ENCODE peak calls at places on chromosome 18, in seven cellular contexts. E is HTR-8/SVneo; N is GM20000; V is T-helper 9 cell; Y is nephron progenitor cell; D is CD8-positive, alpha-beta T cell; S is cardiac septum. P is an unnamed sample.

GRCh38 chr18:5601188-5601624 is 57.4 kb upstream of the EPB41L3 start:
- DNase-seq in V (no peak), Y (peak), D (no peak), S (no peak), E (no peak), N (no peak), P (peak)

GRCh38 chr18:27540126-27540525 is 355.0 kb upstream of the CHST9 start:
- DNase-seq in E (no peak), V (no peak), N (no peak), D (no peak), Y (peak), S (no peak), P (no peak)

GRCh38 chr18:62044490-62045000 is 142.3 kb downstream of the PIGN start:
- DNase-seq in S (no peak), E (no peak), N (no peak), Y (no peak), D (no peak), V (no peak), P (peak)

GRCh38 chr18:57839942-57840381 is 36.8 kb upstream of the ATP8B1 start:
- DNase-seq in E (peak), N (no peak), S (no peak), D (no peak), V (no peak), Y (no peak), P (no peak)

GRCh38 chr18:62522178-62522509 is 681 bp upstream of the ZCCHC2 start:
- DNase-seq in N (no peak), Y (no peak), S (no peak), V (no peak), E (no peak), D (no peak), P (no peak)

GRCh38 chr18:69580107-69580506 is 179.4 kb downstream of the DOK6 start:
- DNase-seq in V (no peak), S (no peak), E (no peak), D (no peak), Y (no peak), N (peak), P (peak)

GRCh38 chr18:63451774-63452173 is 25.0 kb upstream of the SERPINB5 start:
- DNase-seq in V (no peak), E (no peak), N (no peak), D (no peak), S (no peak), Y (no peak), P (peak)

GRCh38 chr18:54229660-54230059 is 5.2 kb upstream of the MBD2 start:
- DNase-seq in S (no peak), D (no peak), Y (no peak), E (no peak), V (no peak), N (peak), P (no peak)

GRCh38 chr18:74251297-74252031 is 40.3 kb downstream of the CYB5A start:
- DNase-seq in S (no peak), N (no peak), Y (no peak), E (no peak), V (no peak), D (no peak), P (no peak)

GRCh38 chr18:8657873-8658521 is 47.4 kb upstream of the MTCL1 start:
- DNase-seq in E (peak), N (no peak), S (no peak), D (no peak), V (no peak), Y (peak), P (no peak)

GRCh38 chr18:32688821-32689220 is 84.0 kb downstream of the KLHL14 start:
- DNase-seq in D (no peak), E (no peak), Y (no peak), N (no peak), V (no peak), S (no peak), P (no peak)

GRCh38 chr18:45169610-45170009 is 445.7 kb upstream of the SLC14A2 start:
- DNase-seq in E (no peak), N (no peak), S (no peak), Y (no peak), D (no peak), V (no peak), P (no peak)

GRCh38 chr18:56727399-56727798 is 76.2 kb downstream of the WDR7 start:
- DNase-seq in Y (no peak), D (no peak), V (no peak), E (no peak), S (no peak), N (no peak), P (no peak)

GRCh38 chr18:1930291-1931270 is 640.7 kb downstream of the METTL4 start:
- DNase-seq in N (no peak), V (no peak), D (no peak), S (no peak), Y (no peak), E (no peak), P (no peak)

GRCh38 chr18:3869848-3870247 is 419.9 kb downstream of the TGIF1 start:
- DNase-seq in N (no peak), S (no peak), V (no peak), E (peak), D (no peak), Y (no peak), P (peak)

GRCh38 chr18:34809697-34810096 is 99.6 kb downstream of the DTNA start:
- DNase-seq in V (no peak), E (no peak), Y (peak), N (no peak), D (no peak), S (no peak), P (peak)

GRCh38 chr18:58630071-58630470 is 1.2 kb upstream of the ALPK2 start:
- DNase-seq in Y (no peak), V (no peak), D (no peak), N (no peak), S (no peak), E (no peak), P (no peak)

GRCh38 chr18:72869786-72870185 is 2.0 kb upstream of the NETO1 start:
- DNase-seq in N (peak), E (no peak), Y (peak), S (no peak), V (no peak), D (no peak), P (peak)

GRCh38 chr18:59271606-59272220 is 1.5 kb downstream of the RAX start:
- DNase-seq in V (no peak), E (no peak), D (no peak), N (no peak), Y (no peak), S (no peak), P (no peak)

GRCh38 chr18:8708670-8709069 is 3.3 kb downstream of the MTCL1 start:
- DNase-seq in V (no peak), S (no peak), Y (no peak), D (no peak), E (no peak), N (no peak), P (no peak)

GRCh38 chr18:22168360-22168921 is 948 bp upstream of the GATA6 start:
- DNase-seq in Y (peak), V (no peak), S (no peak), N (peak), E (peak), D (no peak), P (peak)

GRCh38 chr18:10872297-10872696 is 277.1 kb downstream of the PIEZO2 start:
- DNase-seq in Y (no peak), S (no peak), N (no peak), D (no peak), V (no peak), E (no peak), P (peak)

GRCh38 chr18:40485318-40485717 is 1469.7 kb upstream of the PIK3C3 start:
- DNase-seq in Y (no peak), N (no peak), V (no peak), E (no peak), D (no peak), S (no peak), P (no peak)

P was measured in cardiac muscle cell.